ENCODE peak calls at places on chromosome 1, in five cellular contexts. N is MM.1S, G is NCI-H1417, M is neural progenitor cell, A is Kasumi-1. L is an unnamed sample.
A peak's percentile ranks its signal among the peaks of the same experiment; 100 is the strongest.

GRCh38 chr1:98306517-98307089 is 354.9 kb upstream of the SNX7 start:
- DNase-seq in N (no peak), M (no peak), G (no peak), A (peak; percentile 33), L (no peak)

GRCh38 chr1:191839891-191840290 is 318.4 kb upstream of the RGS18 start:
- DNase-seq in A (no peak), N (no peak), M (no peak), G (no peak), L (no peak)

GRCh38 chr1:67060811-67061218 is 6.9 kb upstream of the SLC35D1 start:
- DNase-seq in G (no peak), M (no peak), A (no peak), N (no peak), L (no peak)

GRCh38 chr1:9942399-9942938 is 722 bp downstream of the LZIC start:
- DNase-seq in N (peak; percentile 75), A (peak; percentile 89), G (peak; percentile 74), M (peak; percentile 61), L (peak; percentile 45)

GRCh38 chr1:53137729-53138128 is 4.7 kb downstream of the SLC1A7 start:
- DNase-seq in M (no peak), N (no peak), A (peak; percentile 44), G (no peak), L (no peak)

GRCh38 chr1:52651904-52652303 is 18.9 kb downstream of the SHISAL2A start:
- DNase-seq in N (no peak), A (no peak), G (no peak), M (no peak), L (no peak)

GRCh38 chr1:212218911-212219310 is 66.3 kb upstream of the PPP2R5A start:
- DNase-seq in G (no peak), A (peak; percentile 25), N (peak; percentile 60), M (no peak), L (peak; percentile 29)

GRCh38 chr1:54978528-54979326 is 1.7 kb upstream of the TMEM61 start:
- DNase-seq in A (no peak), M (no peak), N (no peak), G (no peak), L (no peak)

L was measured in activated CD8-positive, alpha-beta T cell treated with anti-CD3 and anti-CD28 coated beads for 36 hours.